ENCODE peak calls at places on chromosomes 7 and 10, in eight cellular contexts. B is lower leg skin; U is small intestine; T is AG08395; C is T-helper 2 cell; O is astrocyte of the spinal cord; E is stimulated activated naive CD4-positive, alpha-beta T cell; Q is cardiac fibroblast. A is an unnamed sample.

GRCh38 chr7:23491502-23491901 is 21.2 kb upstream of the IGF2BP3 start:
- DNase-seq in C (no peak), E (no peak), O (no peak), T (no peak), B (no peak), U (no peak), Q (no peak), A (no peak)

GRCh38 chr7:101402081-101402779 is 39.6 kb downstream of the COL26A1 start:
- DNase-seq in O (peak), T (peak), Q (no peak), C (no peak), U (no peak), B (no peak), E (no peak), A (no peak)

GRCh38 chr7:81327873-81328272 is 409.0 kb upstream of the SEMA3C start:
- DNase-seq in B (no peak), O (no peak), C (no peak), U (no peak), Q (no peak), E (no peak), T (no peak), A (no peak)

GRCh38 chr7:1081336-1081735 is 6.6 kb upstream of the GPER1 start:
- DNase-seq in T (no peak), C (no peak), U (no peak), E (no peak), Q (no peak), B (no peak), O (no peak), A (peak)

GRCh38 chr7:103487419-103487818 is 41.4 kb upstream of the SLC26A5 start:
- DNase-seq in B (no peak), U (peak), Q (no peak), C (no peak), T (no peak), E (no peak), O (no peak), A (no peak)

GRCh38 chr7:99019523-99020412 is 124.1 kb downstream of the SMURF1 start:
- DNase-seq in O (no peak), Q (no peak), T (no peak), E (no peak), B (peak), C (no peak), U (no peak), A (peak)

GRCh38 chr10:84256510-84257342 is 11.9 kb downstream of the RGR start:
- DNase-seq in U (peak), T (peak), B (peak), O (peak), Q (peak), E (no peak), C (no peak), A (no peak)

GRCh38 chr7:15703732-15704131 is 17.2 kb upstream of the MEOX2 start:
- DNase-seq in T (no peak), E (no peak), O (no peak), B (no peak), U (no peak), Q (no peak), C (no peak), A (no peak)

GRCh38 chr10:48382982-48383381 is 76.5 kb downstream of the MAPK8 start:
- DNase-seq in U (no peak), E (no peak), O (no peak), C (no peak), Q (no peak), T (no peak), B (no peak), A (no peak)

GRCh38 chr7:107570298-107570697 is 6.5 kb downstream of the DUS4L start:
- DNase-seq in Q (no peak), C (no peak), O (no peak), U (no peak), T (no peak), B (no peak), E (no peak), A (no peak)

GRCh38 chr10:6678211-6678803 is 98.2 kb upstream of the PRKCQ start:
- DNase-seq in U (peak), O (peak), B (no peak), E (peak), C (peak), Q (peak), T (peak), A (no peak)

GRCh38 chr7:43143918-43144589 is 31.6 kb downstream of the HECW1 start:
- DNase-seq in C (no peak), U (no peak), O (no peak), E (no peak), Q (no peak), T (no peak), B (no peak), A (no peak)

GRCh38 chr10:132477398-132478340 is 59.9 kb upstream of the INPP5A start:
- DNase-seq in Q (no peak), T (no peak), U (no peak), O (no peak), E (no peak), C (no peak), B (no peak), A (peak)

GRCh38 chr10:6279540-6280267 is 77.0 kb downstream of the PFKFB3 start:
- DNase-seq in T (peak), E (no peak), U (peak), O (peak), Q (peak), C (no peak), B (peak), A (no peak)

GRCh38 chr7:100124301-100125229 is 2.2 kb upstream of the MBLAC1 start:
- DNase-seq in T (no peak), Q (no peak), U (peak), O (no peak), E (no peak), C (no peak), B (no peak), A (no peak)

GRCh38 chr7:1899201-1899600 is 229.1 kb downstream of the ELFN1 start:
- DNase-seq in T (peak), U (no peak), B (no peak), E (no peak), O (peak), C (no peak), Q (peak), A (peak)